ENCODE peak calls at places on chromosome 12, in ten cellular contexts. One of them, this sample, is unnamed.

GRCh38 chr12:89707992-89708792 is 446 bp downstream of the ATP2B1 start:
- DNase-seq in IMR-90: peak; percentile 17
- DNase-seq in body of pancreas: peak; percentile 38
- DNase-seq in neuronal stem cell: no peak
- DNase-seq in ovary: peak; percentile 45
- DNase-seq in sigmoid colon: peak; percentile 79
- DNase-seq in upper lobe of right lung: peak; percentile 79
- DNase-seq in transverse colon: peak; percentile 47
- DNase-seq in psoas muscle: peak; percentile 72
- DNase-seq in GM12878: no peak
- DNase-seq in this sample: peak; percentile 41

GRCh38 chr12:7937867-7938506 is 2.0 kb upstream of the SLC2A3 start:
- DNase-seq in GM12878: no peak
- DNase-seq in neuronal stem cell: no peak
- DNase-seq in IMR-90: no peak
- DNase-seq in body of pancreas: no peak
- DNase-seq in transverse colon: no peak
- DNase-seq in psoas muscle: no peak
- DNase-seq in upper lobe of right lung: no peak
- DNase-seq in ovary: no peak
- DNase-seq in sigmoid colon: no peak
- DNase-seq in this sample: no peak

GRCh38 chr12:71556881-71557280 is 106.8 kb downstream of the ZFC3H1 start:
- DNase-seq in body of pancreas: no peak
- DNase-seq in neuronal stem cell: no peak
- DNase-seq in upper lobe of right lung: no peak
- DNase-seq in GM12878: no peak
- DNase-seq in psoas muscle: no peak
- DNase-seq in sigmoid colon: no peak
- DNase-seq in ovary: no peak
- DNase-seq in transverse colon: no peak
- DNase-seq in IMR-90: peak; percentile 94
- DNase-seq in this sample: no peak

GRCh38 chr12:132734206-132734605 is 23.6 kb downstream of the PGAM5 start:
- DNase-seq in psoas muscle: no peak
- DNase-seq in upper lobe of right lung: no peak
- DNase-seq in ovary: no peak
- DNase-seq in IMR-90: no peak
- DNase-seq in GM12878: no peak
- DNase-seq in sigmoid colon: no peak
- DNase-seq in body of pancreas: no peak
- DNase-seq in transverse colon: no peak
- DNase-seq in neuronal stem cell: no peak
- DNase-seq in this sample: no peak

GRCh38 chr12:79409562-79409961 is 281.2 kb downstream of the PAWR start:
- DNase-seq in neuronal stem cell: no peak
- DNase-seq in psoas muscle: no peak
- DNase-seq in GM12878: no peak
- DNase-seq in sigmoid colon: no peak
- DNase-seq in transverse colon: no peak
- DNase-seq in ovary: no peak
- DNase-seq in upper lobe of right lung: no peak
- DNase-seq in body of pancreas: no peak
- DNase-seq in IMR-90: peak; percentile 87
- DNase-seq in this sample: no peak

GRCh38 chr12:51536159-51536558 is 54.9 kb upstream of the SCN8A start:
- DNase-seq in transverse colon: no peak
- DNase-seq in psoas muscle: no peak
- DNase-seq in neuronal stem cell: no peak
- DNase-seq in ovary: no peak
- DNase-seq in GM12878: no peak
- DNase-seq in IMR-90: peak; percentile 19
- DNase-seq in body of pancreas: no peak
- DNase-seq in upper lobe of right lung: no peak
- DNase-seq in sigmoid colon: no peak
- DNase-seq in this sample: no peak

GRCh38 chr12:11927311-11927935 is 143.3 kb upstream of the BCL2L14 start:
- DNase-seq in ovary: no peak
- DNase-seq in sigmoid colon: no peak
- DNase-seq in transverse colon: no peak
- DNase-seq in GM12878: no peak
- DNase-seq in body of pancreas: no peak
- DNase-seq in IMR-90: peak; percentile 28
- DNase-seq in upper lobe of right lung: no peak
- DNase-seq in psoas muscle: no peak
- DNase-seq in neuronal stem cell: peak; percentile 27
- DNase-seq in this sample: no peak

GRCh38 chr12:68536885-68537284 is 73.8 kb upstream of the RAP1B start:
- DNase-seq in GM12878: no peak
- DNase-seq in neuronal stem cell: no peak
- DNase-seq in ovary: no peak
- DNase-seq in body of pancreas: no peak
- DNase-seq in sigmoid colon: no peak
- DNase-seq in psoas muscle: no peak
- DNase-seq in transverse colon: no peak
- DNase-seq in upper lobe of right lung: no peak
- DNase-seq in IMR-90: no peak
- DNase-seq in this sample: no peak

GRCh38 chr12:57182918-57183575 is 33.5 kb upstream of the NXPH4 start:
- DNase-seq in IMR-90: peak; percentile 59
- DNase-seq in neuronal stem cell: peak; percentile 63
- DNase-seq in psoas muscle: peak; percentile 85
- DNase-seq in transverse colon: peak; percentile 86
- DNase-seq in upper lobe of right lung: peak; percentile 84
- DNase-seq in body of pancreas: peak; percentile 81
- DNase-seq in GM12878: peak; percentile 15
- DNase-seq in ovary: peak; percentile 83
- DNase-seq in sigmoid colon: peak; percentile 88
- DNase-seq in this sample: peak; percentile 77

GRCh38 chr12:123808167-123808566 is 46.1 kb downstream of the DNAH10 start:
- DNase-seq in sigmoid colon: no peak
- DNase-seq in psoas muscle: no peak
- DNase-seq in upper lobe of right lung: no peak
- DNase-seq in IMR-90: peak; percentile 7
- DNase-seq in neuronal stem cell: no peak
- DNase-seq in body of pancreas: no peak
- DNase-seq in ovary: no peak
- DNase-seq in GM12878: no peak
- DNase-seq in transverse colon: no peak
- DNase-seq in this sample: peak; percentile 12

GRCh38 chr12:28936711-28937110 is 212.4 kb upstream of the FAR2 start:
- DNase-seq in transverse colon: no peak
- DNase-seq in GM12878: no peak
- DNase-seq in psoas muscle: no peak
- DNase-seq in neuronal stem cell: no peak
- DNase-seq in IMR-90: no peak
- DNase-seq in upper lobe of right lung: no peak
- DNase-seq in body of pancreas: no peak
- DNase-seq in sigmoid colon: no peak
- DNase-seq in ovary: no peak
- DNase-seq in this sample: no peak
- H3K4me3 ChIP-seq in transverse colon: no peak overlapping the region
- H3K4me3 ChIP-seq in GM12878: no peak overlapping the region
- H3K4me3 ChIP-seq in psoas muscle: no peak overlapping the region
- H3K4me3 ChIP-seq in neuronal stem cell: no peak overlapping the region
- H3K4me3 ChIP-seq in IMR-90: no peak overlapping the region
- H3K4me3 ChIP-seq in upper lobe of right lung: no peak overlapping the region
- H3K4me3 ChIP-seq in body of pancreas: no peak overlapping the region
- H3K4me3 ChIP-seq in sigmoid colon: no peak overlapping the region
- H3K4me3 ChIP-seq in ovary: no peak overlapping the region
- H3K4me3 ChIP-seq in this sample: no peak overlapping the region

GRCh38 chr12:46043972-46044520 is 53.7 kb upstream of the SCAF11 start:
- DNase-seq in GM12878: no peak
- DNase-seq in IMR-90: no peak
- DNase-seq in psoas muscle: no peak
- DNase-seq in transverse colon: no peak
- DNase-seq in sigmoid colon: no peak
- DNase-seq in ovary: no peak
- DNase-seq in body of pancreas: no peak
- DNase-seq in upper lobe of right lung: no peak
- DNase-seq in neuronal stem cell: no peak
- DNase-seq in this sample: no peak

GRCh38 chr12:46050805-46051204 is 60.4 kb upstream of the SCAF11 start:
- DNase-seq in transverse colon: no peak
- DNase-seq in psoas muscle: no peak
- DNase-seq in IMR-90: no peak
- DNase-seq in neuronal stem cell: no peak
- DNase-seq in ovary: no peak
- DNase-seq in sigmoid colon: no peak
- DNase-seq in body of pancreas: no peak
- DNase-seq in upper lobe of right lung: no peak
- DNase-seq in GM12878: no peak
- DNase-seq in this sample: no peak

GRCh38 chr12:46046436-46046835 is 56.1 kb upstream of the SCAF11 start:
- DNase-seq in psoas muscle: no peak
- DNase-seq in IMR-90: no peak
- DNase-seq in upper lobe of right lung: no peak
- DNase-seq in body of pancreas: no peak
- DNase-seq in ovary: no peak
- DNase-seq in neuronal stem cell: no peak
- DNase-seq in transverse colon: no peak
- DNase-seq in GM12878: no peak
- DNase-seq in sigmoid colon: no peak
- DNase-seq in this sample: no peak

DNA sequence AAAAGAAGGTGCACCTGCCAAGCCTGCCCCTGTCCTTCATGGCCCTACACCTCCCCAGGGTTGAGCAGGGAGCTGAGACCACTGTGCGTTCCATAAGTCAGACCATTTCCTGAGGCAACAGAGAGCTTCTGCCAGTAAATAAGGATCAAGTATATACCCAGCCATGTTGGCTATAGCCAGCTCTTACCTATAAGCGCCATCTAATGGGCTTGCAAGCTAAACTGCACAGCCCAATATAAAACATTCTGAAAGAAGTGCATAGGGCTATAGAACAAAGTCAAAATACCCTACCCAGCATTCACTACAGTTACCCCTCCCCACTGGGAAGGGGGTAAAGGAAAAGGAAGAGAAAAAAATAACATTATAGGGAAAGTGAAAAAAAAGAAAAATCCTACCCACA is 59.3 kb upstream of the SCAF11 start:
- DNase-seq in GM12878: no peak
- DNase-seq in body of pancreas: no peak
- DNase-seq in IMR-90: no peak
- DNase-seq in sigmoid colon: no peak
- DNase-seq in upper lobe of right lung: no peak
- DNase-seq in ovary: no peak
- DNase-seq in psoas muscle: no peak
- DNase-seq in neuronal stem cell: no peak
- DNase-seq in transverse colon: no peak
- DNase-seq in this sample: no peak
- H3K9me3 ChIP-seq in GM12878: peaks cover 5% of the 10 kb centered on the region
- H3K9me3 ChIP-seq in body of pancreas: no peaks in the 10 kb centered on the region
- H3K9me3 ChIP-seq in IMR-90: peaks cover 15% of the 10 kb centered on the region
- H3K9me3 ChIP-seq in sigmoid colon: no peaks in the 10 kb centered on the region
- H3K9me3 ChIP-seq in upper lobe of right lung: peaks cover 4% of the 10 kb centered on the region
- H3K9me3 ChIP-seq in ovary: peaks cover 2% of the 10 kb centered on the region
- H3K9me3 ChIP-seq in psoas muscle: peaks cover 17% of the 10 kb centered on the region
- H3K9me3 ChIP-seq in neuronal stem cell: peaks cover 8% of the 10 kb centered on the region
- H3K9me3 ChIP-seq in transverse colon: peaks cover 17% of the 10 kb centered on the region
- H3K9me3 ChIP-seq in this sample: no peaks in the 10 kb centered on the region

GRCh38 chr12:6772729-6773661 is 675 bp downstream of the LAG3 start:
- DNase-seq in ovary: peak; percentile 31
- DNase-seq in upper lobe of right lung: no peak
- DNase-seq in sigmoid colon: no peak
- DNase-seq in body of pancreas: no peak
- DNase-seq in neuronal stem cell: no peak
- DNase-seq in transverse colon: no peak
- DNase-seq in IMR-90: no peak
- DNase-seq in GM12878: no peak
- DNase-seq in psoas muscle: no peak
- DNase-seq in this sample: no peak

GRCh38 chr12:6771091-6771495 is 1.2 kb upstream of the LAG3 start:
- DNase-seq in GM12878: no peak
- DNase-seq in neuronal stem cell: no peak
- DNase-seq in psoas muscle: no peak
- DNase-seq in sigmoid colon: peak; percentile 85
- DNase-seq in IMR-90: no peak
- DNase-seq in transverse colon: no peak
- DNase-seq in body of pancreas: peak; percentile 58
- DNase-seq in upper lobe of right lung: no peak
- DNase-seq in ovary: no peak
- DNase-seq in this sample: no peak

GRCh38 chr12:6770600-6770999 is 1.7 kb upstream of the LAG3 start:
- DNase-seq in sigmoid colon: no peak
- DNase-seq in psoas muscle: no peak
- DNase-seq in GM12878: no peak
- DNase-seq in body of pancreas: no peak
- DNase-seq in IMR-90: no peak
- DNase-seq in neuronal stem cell: no peak
- DNase-seq in upper lobe of right lung: no peak
- DNase-seq in transverse colon: no peak
- DNase-seq in ovary: no peak
- DNase-seq in this sample: no peak

GRCh38 chr12:6772331-6772695 is at the start of gene LAG3:
- DNase-seq in psoas muscle: no peak
- DNase-seq in ovary: peak; percentile 60
- DNase-seq in neuronal stem cell: no peak
- DNase-seq in upper lobe of right lung: no peak
- DNase-seq in IMR-90: no peak
- DNase-seq in GM12878: no peak
- DNase-seq in sigmoid colon: no peak
- DNase-seq in transverse colon: peak; percentile 38
- DNase-seq in body of pancreas: no peak
- DNase-seq in this sample: no peak

GRCh38 chr12:6771509-6772330 is 600 bp upstream of the LAG3 start:
- DNase-seq in GM12878: no peak
- DNase-seq in body of pancreas: no peak
- DNase-seq in transverse colon: no peak
- DNase-seq in ovary: peak; percentile 55
- DNase-seq in sigmoid colon: no peak
- DNase-seq in neuronal stem cell: no peak
- DNase-seq in IMR-90: no peak
- DNase-seq in psoas muscle: no peak
- DNase-seq in upper lobe of right lung: no peak
- DNase-seq in this sample: no peak
- H3K27ac ChIP-seq in GM12878: no peak overlapping the region
- H3K27ac ChIP-seq in body of pancreas: no peak overlapping the region
- H3K27ac ChIP-seq in transverse colon: peak overlapping the region; percentile 23
- H3K27ac ChIP-seq in ovary: peak overlapping the region; percentile 55
- H3K27ac ChIP-seq in sigmoid colon: peak overlapping the region; percentile 99
- H3K27ac ChIP-seq in neuronal stem cell: peak overlapping the region; percentile 25
- H3K27ac ChIP-seq in IMR-90: no peak overlapping the region
- H3K27ac ChIP-seq in psoas muscle: no peak overlapping the region
- H3K27ac ChIP-seq in upper lobe of right lung: no peak overlapping the region
- H3K27ac ChIP-seq in this sample: peak overlapping the region; percentile 28

DNA sequence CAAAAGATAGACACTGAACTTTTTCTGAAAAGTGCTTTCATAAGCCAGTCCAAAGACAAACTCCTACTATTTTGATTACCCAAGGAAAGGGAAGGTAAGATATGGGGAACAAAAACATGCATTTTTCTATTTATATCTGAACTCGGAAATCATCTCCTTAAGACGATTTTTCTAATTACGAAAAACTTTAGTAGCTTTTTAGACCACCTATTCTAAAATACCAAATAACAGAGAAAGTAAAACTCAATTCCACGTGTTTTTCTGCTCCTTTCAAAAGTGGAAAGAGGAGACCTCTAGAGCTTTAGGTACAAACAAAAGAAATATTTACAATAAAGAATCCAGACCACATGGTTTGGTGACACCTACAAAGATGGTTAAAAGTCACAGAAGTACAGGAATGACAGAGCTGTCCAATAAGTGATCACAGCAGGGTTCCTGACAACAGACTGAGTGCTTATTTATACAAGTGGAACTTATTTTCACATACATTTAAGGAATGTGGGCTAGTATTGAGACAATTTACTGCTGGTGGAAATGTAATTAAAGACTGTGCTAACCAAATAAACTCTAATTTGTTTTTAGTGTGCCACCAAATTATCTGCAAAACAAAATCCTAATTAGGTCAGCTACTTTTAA is 2.5 kb downstream of the LRIG3 start:
- DNase-seq in body of pancreas: no peak
- DNase-seq in upper lobe of right lung: no peak
- DNase-seq in psoas muscle: no peak
- DNase-seq in transverse colon: no peak
- DNase-seq in IMR-90: no peak
- DNase-seq in ovary: no peak
- DNase-seq in neuronal stem cell: no peak
- DNase-seq in sigmoid colon: no peak
- DNase-seq in GM12878: no peak
- DNase-seq in this sample: no peak
- H3K4me3 ChIP-seq in body of pancreas: peak overlapping the region; percentile 84
- H3K4me3 ChIP-seq in upper lobe of right lung: peak overlapping the region; percentile 63
- H3K4me3 ChIP-seq in psoas muscle: peak overlapping the region; percentile 95
- H3K4me3 ChIP-seq in transverse colon: peak overlapping the region; percentile 93
- H3K4me3 ChIP-seq in IMR-90: peak overlapping the region; percentile 80
- H3K4me3 ChIP-seq in ovary: peak overlapping the region; percentile 85
- H3K4me3 ChIP-seq in neuronal stem cell: no peak overlapping the region
- H3K4me3 ChIP-seq in sigmoid colon: peak overlapping the region; percentile 82
- H3K4me3 ChIP-seq in GM12878: peak overlapping the region; percentile 13
- H3K4me3 ChIP-seq in this sample: peak overlapping the region; percentile 43

This sample was measured in small intestine.